ENCODE peak calls at places on chromosomes 11 and 22, in five cellular contexts. One of them, this sample, is unnamed.
A peak's percentile ranks its signal among the peaks of the same experiment; 100 is the strongest.

GRCh38 chr11:134949121-134949591 is 537.1 kb upstream of the B3GAT1 start:
- DNase-seq in aorta: peak; percentile 87
- DNase-seq in pancreas: no peak
- DNase-seq in kidney: no peak
- DNase-seq in CD8-positive, alpha-beta memory T cell: no peak
- DNase-seq in this sample: no peak

GRCh38 chr22:42873361-42873760 is 16.3 kb upstream of the ARFGAP3 start:
- DNase-seq in aorta: no peak
- DNase-seq in pancreas: no peak
- DNase-seq in kidney: no peak
- DNase-seq in CD8-positive, alpha-beta memory T cell: no peak
- DNase-seq in this sample: no peak

GRCh38 chr11:130162733-130163132 is 3.2 kb downstream of the ST14 start:
- DNase-seq in aorta: peak; percentile 74
- DNase-seq in pancreas: no peak
- DNase-seq in kidney: no peak
- DNase-seq in CD8-positive, alpha-beta memory T cell: no peak
- DNase-seq in this sample: no peak

GRCh38 chr11:95968585-95968984 is 44.7 kb upstream of the MTMR2 start:
- DNase-seq in aorta: no peak
- DNase-seq in pancreas: no peak
- DNase-seq in kidney: no peak
- DNase-seq in CD8-positive, alpha-beta memory T cell: no peak
- DNase-seq in this sample: no peak

GRCh38 chr22:42797021-42797420 is 60.1 kb downstream of the ARFGAP3 start:
- DNase-seq in aorta: no peak
- DNase-seq in pancreas: no peak
- DNase-seq in kidney: no peak
- DNase-seq in CD8-positive, alpha-beta memory T cell: no peak
- DNase-seq in this sample: no peak

GRCh38 chr11:75371930-75372876 is 20.7 kb upstream of the ARRB1 start:
- DNase-seq in aorta: no peak
- DNase-seq in pancreas: no peak
- DNase-seq in kidney: no peak
- DNase-seq in CD8-positive, alpha-beta memory T cell: no peak
- DNase-seq in this sample: no peak

GRCh38 chr11:98194611-98195010 is 826.1 kb upstream of the CNTN5 start:
- DNase-seq in aorta: no peak
- DNase-seq in pancreas: no peak
- DNase-seq in kidney: no peak
- DNase-seq in CD8-positive, alpha-beta memory T cell: no peak
- DNase-seq in this sample: no peak

GRCh38 chr11:14583252-14584105 is 60.1 kb upstream of the PDE3B start:
- DNase-seq in aorta: no peak
- DNase-seq in pancreas: no peak
- DNase-seq in kidney: no peak
- DNase-seq in CD8-positive, alpha-beta memory T cell: no peak
- DNase-seq in this sample: no peak

GRCh38 chr11:43135966-43136534 is 175.7 kb upstream of the API5 start:
- DNase-seq in aorta: no peak
- DNase-seq in pancreas: no peak
- DNase-seq in kidney: no peak
- DNase-seq in CD8-positive, alpha-beta memory T cell: no peak
- DNase-seq in this sample: no peak

GRCh38 chr11:35619030-35619753 is 932 bp downstream of the FJX1 start:
- DNase-seq in aorta: peak; percentile 48
- DNase-seq in pancreas: peak; percentile 72
- DNase-seq in kidney: peak; percentile 85
- DNase-seq in CD8-positive, alpha-beta memory T cell: peak; percentile 13
- DNase-seq in this sample: peak; percentile 68

GRCh38 chr11:30046211-30046945 is 29.5 kb upstream of the KCNA4 start:
- DNase-seq in aorta: no peak
- DNase-seq in pancreas: no peak
- DNase-seq in kidney: no peak
- DNase-seq in CD8-positive, alpha-beta memory T cell: no peak
- DNase-seq in this sample: no peak

GRCh38 chr11:13939952-13940610 is 22.4 kb upstream of the SPON1 start:
- DNase-seq in aorta: no peak
- DNase-seq in pancreas: no peak
- DNase-seq in kidney: no peak
- DNase-seq in CD8-positive, alpha-beta memory T cell: no peak
- DNase-seq in this sample: peak; percentile 35

GRCh38 chr11:114058871-114059277 is 637 bp upstream of the ZBTB16 start:
- DNase-seq in aorta: peak; percentile 69
- DNase-seq in pancreas: peak; percentile 65
- DNase-seq in kidney: no peak
- DNase-seq in CD8-positive, alpha-beta memory T cell: peak; percentile 7
- DNase-seq in this sample: no peak

GRCh38 chr11:45568031-45568430 is 97.4 kb downstream of the CHST1 start:
- DNase-seq in aorta: no peak
- DNase-seq in pancreas: no peak
- DNase-seq in kidney: no peak
- DNase-seq in CD8-positive, alpha-beta memory T cell: no peak
- DNase-seq in this sample: no peak

GRCh38 chr11:35661539-35661938 is 1.0 kb upstream of the TRIM44 start:
- DNase-seq in aorta: no peak
- DNase-seq in pancreas: no peak
- DNase-seq in kidney: no peak
- DNase-seq in CD8-positive, alpha-beta memory T cell: no peak
- DNase-seq in this sample: no peak

GRCh38 chr11:111419641-111420327 is 40.7 kb upstream of the POU2AF1 start:
- DNase-seq in aorta: peak; percentile 77
- DNase-seq in pancreas: no peak
- DNase-seq in kidney: no peak
- DNase-seq in CD8-positive, alpha-beta memory T cell: no peak
- DNase-seq in this sample: no peak

GRCh38 chr11:33507967-33508366 is 192.7 kb downstream of the C11orf91 start:
- DNase-seq in aorta: no peak
- DNase-seq in pancreas: no peak
- DNase-seq in kidney: no peak
- DNase-seq in CD8-positive, alpha-beta memory T cell: no peak
- DNase-seq in this sample: peak; percentile 38

GRCh38 chr22:22884888-22885840 is 2.5 kb upstream of the IGLL5 start:
- DNase-seq in aorta: no peak
- DNase-seq in pancreas: no peak
- DNase-seq in kidney: peak; percentile 72
- DNase-seq in CD8-positive, alpha-beta memory T cell: no peak
- DNase-seq in this sample: no peak

GRCh38 chr22:38864361-38865191 is 7.4 kb downstream of the CBX6 start:
- DNase-seq in aorta: peak; percentile 74
- DNase-seq in pancreas: peak; percentile 72
- DNase-seq in kidney: no peak
- DNase-seq in CD8-positive, alpha-beta memory T cell: no peak
- DNase-seq in this sample: no peak

GRCh38 chr11:6191733-6192132 is 7.3 kb upstream of the OR52W1 start:
- DNase-seq in aorta: no peak
- DNase-seq in pancreas: no peak
- DNase-seq in kidney: no peak
- DNase-seq in CD8-positive, alpha-beta memory T cell: no peak
- DNase-seq in this sample: no peak

GRCh38 chr11:130029137-130029536 is 26.5 kb upstream of the PRDM10 start:
- DNase-seq in aorta: no peak
- DNase-seq in pancreas: no peak
- DNase-seq in kidney: no peak
- DNase-seq in CD8-positive, alpha-beta memory T cell: no peak
- DNase-seq in this sample: no peak

GRCh38 chr11:14185461-14185860 is 173.5 kb downstream of the RRAS2 start:
- DNase-seq in aorta: no peak
- DNase-seq in pancreas: no peak
- DNase-seq in kidney: no peak
- DNase-seq in CD8-positive, alpha-beta memory T cell: no peak
- DNase-seq in this sample: no peak

GRCh38 chr11:60870276-60870675 is 2.9 kb downstream of the ZP1 start:
- DNase-seq in aorta: no peak
- DNase-seq in pancreas: no peak
- DNase-seq in kidney: no peak
- DNase-seq in CD8-positive, alpha-beta memory T cell: peak; percentile 23
- DNase-seq in this sample: no peak

GRCh38 chr11:31240340-31240904 is 129.1 kb downstream of the DCDC1 start:
- DNase-seq in aorta: no peak
- DNase-seq in pancreas: no peak
- DNase-seq in kidney: no peak
- DNase-seq in CD8-positive, alpha-beta memory T cell: peak; percentile 1
- DNase-seq in this sample: peak; percentile 28

GRCh38 chr22:22431271-22432220 is 77.0 kb downstream of the ZNF280B start:
- DNase-seq in aorta: peak; percentile 58
- DNase-seq in pancreas: peak; percentile 68
- DNase-seq in kidney: no peak
- DNase-seq in CD8-positive, alpha-beta memory T cell: peak; percentile 24
- DNase-seq in this sample: peak; percentile 26

GRCh38 chr22:22245935-22246525 is 1.4 kb downstream of the VPREB1 start:
- DNase-seq in aorta: no peak
- DNase-seq in pancreas: no peak
- DNase-seq in kidney: no peak
- DNase-seq in CD8-positive, alpha-beta memory T cell: no peak
- DNase-seq in this sample: no peak

GRCh38 chr11:7893792-7894191 is 37.3 kb downstream of the OR10A6 start:
- DNase-seq in aorta: no peak
- DNase-seq in pancreas: no peak
- DNase-seq in kidney: no peak
- DNase-seq in CD8-positive, alpha-beta memory T cell: no peak
- DNase-seq in this sample: no peak

GRCh38 chr22:19880786-19881569 is 26.3 kb upstream of the GNB1L start:
- DNase-seq in aorta: peak; percentile 79
- DNase-seq in pancreas: peak; percentile 52
- DNase-seq in kidney: peak; percentile 84
- DNase-seq in CD8-positive, alpha-beta memory T cell: no peak
- DNase-seq in this sample: peak; percentile 88

GRCh38 chr11:34830648-34831047 is 85.5 kb downstream of the APIP start:
- DNase-seq in aorta: no peak
- DNase-seq in pancreas: no peak
- DNase-seq in kidney: no peak
- DNase-seq in CD8-positive, alpha-beta memory T cell: no peak
- DNase-seq in this sample: no peak

GRCh38 chr11:117457031-117457785 is 129.6 kb downstream of the CEP164 start:
- DNase-seq in aorta: no peak
- DNase-seq in pancreas: no peak
- DNase-seq in kidney: no peak
- DNase-seq in CD8-positive, alpha-beta memory T cell: no peak
- DNase-seq in this sample: no peak
- H3K4me1 ChIP-seq in aorta: no peaks in the 10 kb centered on the region
- H3K4me1 ChIP-seq in pancreas: peaks cover 13% of the 10 kb centered on the region
- H3K4me1 ChIP-seq in kidney: no peaks in the 10 kb centered on the region
- H3K4me1 ChIP-seq in CD8-positive, alpha-beta memory T cell: no peaks in the 10 kb centered on the region
- H3K4me1 ChIP-seq in this sample: peaks cover 3% of the 10 kb centered on the region

GRCh38 chr11:128055576-128056217 is 531.7 kb downstream of the ETS1 start:
- DNase-seq in aorta: no peak
- DNase-seq in pancreas: no peak
- DNase-seq in kidney: no peak
- DNase-seq in CD8-positive, alpha-beta memory T cell: no peak
- DNase-seq in this sample: peak; percentile 72
- H3K4me1 ChIP-seq in aorta: peaks cover 14% of the 10 kb centered on the region
- H3K4me1 ChIP-seq in pancreas: no peaks in the 10 kb centered on the region
- H3K4me1 ChIP-seq in kidney: no peaks in the 10 kb centered on the region
- H3K4me1 ChIP-seq in CD8-positive, alpha-beta memory T cell: peaks cover 59% of the 10 kb centered on the region
- H3K4me1 ChIP-seq in this sample: peaks cover 41% of the 10 kb centered on the region

DNA sequence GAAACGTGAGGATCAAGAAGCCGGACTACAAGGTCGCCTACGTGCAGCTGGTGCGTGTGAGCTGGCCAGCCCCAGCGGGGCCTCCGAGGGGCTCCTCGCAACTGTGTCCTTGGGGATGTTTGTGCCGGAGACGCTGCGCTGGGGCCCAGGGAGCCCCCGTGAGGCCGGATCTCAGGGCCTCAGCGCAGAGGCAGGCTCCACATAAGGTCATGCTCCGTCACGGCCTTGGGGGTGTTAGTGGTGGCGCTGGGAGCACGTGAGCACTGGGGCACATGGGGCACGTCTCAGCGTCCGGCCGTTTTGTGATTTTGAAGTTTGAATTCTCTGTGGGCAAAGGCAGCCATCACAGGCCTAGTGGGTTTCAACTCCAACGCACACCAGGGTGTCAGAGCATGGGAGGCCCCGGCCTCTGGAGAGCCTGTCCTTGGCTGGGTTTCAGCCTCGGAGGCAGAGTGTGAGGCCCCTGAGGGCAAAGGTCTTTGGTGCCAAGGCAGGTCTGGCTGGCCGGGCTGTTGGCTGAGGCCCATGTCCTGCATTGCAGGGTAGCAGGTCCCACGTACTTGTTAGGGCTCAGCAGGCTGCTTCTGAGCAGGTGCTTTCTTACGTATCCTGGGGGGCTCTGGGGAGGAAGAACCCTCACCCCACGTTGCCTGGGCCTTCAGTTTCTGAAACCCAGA is 5.8 kb downstream of the MRPL23 start:
- DNase-seq in aorta: peak; percentile 26
- DNase-seq in pancreas: no peak
- DNase-seq in kidney: no peak
- DNase-seq in CD8-positive, alpha-beta memory T cell: no peak
- DNase-seq in this sample: no peak
- H3K4me1 ChIP-seq in aorta: no peaks in the 10 kb centered on the region
- H3K4me1 ChIP-seq in pancreas: no peaks in the 10 kb centered on the region
- H3K4me1 ChIP-seq in kidney: no peaks in the 10 kb centered on the region
- H3K4me1 ChIP-seq in CD8-positive, alpha-beta memory T cell: no peaks in the 10 kb centered on the region
- H3K4me1 ChIP-seq in this sample: no peaks in the 10 kb centered on the region

DNA sequence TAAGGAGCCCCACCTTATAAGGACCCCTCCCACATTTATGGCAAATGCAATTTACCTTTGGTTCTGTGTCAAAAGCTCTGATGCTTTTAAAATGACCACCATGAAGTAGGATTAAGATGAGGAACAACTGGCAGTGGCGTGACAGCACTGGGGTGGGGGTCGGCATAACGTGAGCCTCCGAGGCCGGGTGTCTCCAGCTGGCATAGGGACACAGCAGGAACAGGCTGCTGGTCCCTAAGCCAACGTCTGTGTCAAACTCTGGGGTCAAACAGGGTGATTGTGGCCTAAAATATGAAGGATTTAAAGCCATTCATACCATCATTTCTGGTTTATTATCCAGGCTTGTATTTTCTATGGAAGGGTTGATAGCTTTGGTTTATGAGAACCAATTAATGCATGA is 205.1 kb upstream of the NCAM1 start:
- DNase-seq in aorta: no peak
- DNase-seq in pancreas: no peak
- DNase-seq in kidney: peak; percentile 70
- DNase-seq in CD8-positive, alpha-beta memory T cell: no peak
- DNase-seq in this sample: no peak
- H3K4me1 ChIP-seq in aorta: no peaks in the 10 kb centered on the region
- H3K4me1 ChIP-seq in pancreas: no peaks in the 10 kb centered on the region
- H3K4me1 ChIP-seq in kidney: peaks cover 11% of the 10 kb centered on the region
- H3K4me1 ChIP-seq in CD8-positive, alpha-beta memory T cell: no peaks in the 10 kb centered on the region
- H3K4me1 ChIP-seq in this sample: no peaks in the 10 kb centered on the region

DNA sequence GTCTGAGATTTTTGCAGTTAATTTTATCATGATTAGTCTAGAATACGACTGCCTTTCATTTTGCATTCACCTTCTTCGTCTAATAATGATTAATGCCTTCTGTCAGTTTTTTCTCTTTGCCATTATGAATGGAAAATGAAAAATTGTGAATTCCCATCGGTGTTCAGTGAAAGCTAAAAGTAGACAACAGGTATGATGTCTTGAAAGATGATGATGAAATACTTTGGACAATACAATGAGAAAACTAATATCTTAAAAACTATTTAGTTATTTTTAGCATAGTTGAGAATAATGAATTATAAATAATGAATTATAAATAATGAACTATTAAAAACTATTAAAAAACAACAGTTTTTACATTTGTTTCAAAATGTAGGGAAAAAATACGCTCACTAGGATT is 5.0 kb downstream of the C11orf58 start:
- DNase-seq in aorta: no peak
- DNase-seq in pancreas: no peak
- DNase-seq in kidney: no peak
- DNase-seq in CD8-positive, alpha-beta memory T cell: no peak
- DNase-seq in this sample: no peak
- H3K4me1 ChIP-seq in aorta: peaks cover 3% of the 10 kb centered on the region
- H3K4me1 ChIP-seq in pancreas: peaks cover 35% of the 10 kb centered on the region
- H3K4me1 ChIP-seq in kidney: no peaks in the 10 kb centered on the region
- H3K4me1 ChIP-seq in CD8-positive, alpha-beta memory T cell: peaks cover 50% of the 10 kb centered on the region
- H3K4me1 ChIP-seq in this sample: peaks cover 8% of the 10 kb centered on the region

GRCh38 chr22:35587896-35588295 is 29.2 kb downstream of the MB start:
- DNase-seq in aorta: no peak
- DNase-seq in pancreas: no peak
- DNase-seq in kidney: no peak
- DNase-seq in CD8-positive, alpha-beta memory T cell: no peak
- DNase-seq in this sample: no peak
- H3K4me1 ChIP-seq in aorta: no peaks in the 10 kb centered on the region
- H3K4me1 ChIP-seq in pancreas: no peaks in the 10 kb centered on the region
- H3K4me1 ChIP-seq in kidney: no peaks in the 10 kb centered on the region
- H3K4me1 ChIP-seq in CD8-positive, alpha-beta memory T cell: no peaks in the 10 kb centered on the region
- H3K4me1 ChIP-seq in this sample: peaks cover 4% of the 10 kb centered on the region